ENCODE peak calls at places on chromosome 3, in seven cellular contexts. N is AG20443; Z is AG08396; G is GM23248; X is stimulated activated CD8-positive, alpha-beta memory T cell treated with anti-CD3 and anti-CD28 coated beads, Interleukin-4, amount 100 ng/mL, for 4 hours; V is choroid plexus epithelial cell; M is activated CD4-positive, alpha-beta T cell treated with anti-CD3 and anti-CD28 coated beads for 24 hours. B is an unnamed sample.

GRCh38 chr3:111547645-111548044 is 5.6 kb downstream of the CD96 start:
- DNase-seq in N (no peak), Z (no peak), G (no peak), X (no peak), V (no peak), M (no peak), B (no peak)

GRCh38 chr3:3189961-3190360 is 10.5 kb upstream of the CRBN start:
- DNase-seq in N (no peak), Z (no peak), G (no peak), X (no peak), V (peak; percentile 8), M (no peak), B (no peak)

GRCh38 chr3:82055792-82056191 is 294.3 kb upstream of the GBE1 start:
- DNase-seq in N (peak; percentile 13), Z (no peak), G (peak; percentile 27), X (no peak), V (peak; percentile 29), M (no peak), B (no peak)

GRCh38 chr3:174417568-174417967 is 441.6 kb upstream of the NAALADL2 start:
- DNase-seq in N (no peak), Z (no peak), G (no peak), X (no peak), V (no peak), M (no peak), B (no peak)

GRCh38 chr3:172561894-172562664 is 38.8 kb upstream of the TNFSF10 start:
- DNase-seq in N (no peak), Z (no peak), G (no peak), X (no peak), V (no peak), M (no peak), B (no peak)

GRCh38 chr3:37241880-37242279 is 67.5 kb upstream of the LRRFIP2 start:
- DNase-seq in N (no peak), Z (no peak), G (no peak), X (no peak), V (no peak), M (no peak), B (no peak)

GRCh38 chr3:85170646-85171045 is 211.9 kb downstream of the CADM2 start:
- DNase-seq in N (no peak), Z (no peak), G (no peak), X (no peak), V (peak; percentile 15), M (no peak), B (no peak)

GRCh38 chr3:69741057-69741830 is 2.0 kb downstream of the MITF start:
- DNase-seq in N (no peak), Z (no peak), G (no peak), X (no peak), V (no peak), M (no peak), B (no peak)

GRCh38 chr3:149382091-149382467 is 4.6 kb upstream of the TM4SF1 start:
- DNase-seq in N (peak; percentile 60), Z (peak; percentile 69), G (peak; percentile 79), X (no peak), V (peak; percentile 91), M (no peak), B (no peak)

GRCh38 chr3:64595253-64595694 is 92.5 kb downstream of the ADAMTS9 start:
- DNase-seq in N (peak; percentile 83), Z (peak; percentile 15), G (peak; percentile 90), X (no peak), V (peak; percentile 99), M (no peak), B (no peak)

GRCh38 chr3:42843730-42844713 is 31.7 kb downstream of the CYP8B1 start:
- DNase-seq in N (no peak), Z (no peak), G (no peak), X (no peak), V (no peak), M (no peak), B (no peak)

GRCh38 chr3:27914199-27914598 is 192.1 kb upstream of the EOMES start:
- DNase-seq in N (peak; percentile 30), Z (no peak), G (peak; percentile 20), X (no peak), V (peak; percentile 4), M (no peak), B (no peak)

GRCh38 chr3:112087746-112088145 is 1.6 kb downstream of the C3orf52 start:
- DNase-seq in N (no peak), Z (no peak), G (no peak), X (no peak), V (no peak), M (no peak), B (no peak)

GRCh38 chr3:101133638-101134037 is 140.4 kb upstream of the ABI3BP start:
- DNase-seq in N (no peak), Z (no peak), G (no peak), X (no peak), V (no peak), M (no peak), B (no peak)

GRCh38 chr3:159263750-159264561 is 462.1 kb downstream of the MFSD1 start:
- DNase-seq in N (peak; percentile 61), Z (peak; percentile 37), G (peak; percentile 73), X (no peak), V (peak; percentile 74), M (no peak), B (peak; percentile 37)

GRCh38 chr3:121819236-121819635 is 15.6 kb downstream of the IQCB1 start:
- DNase-seq in N (no peak), Z (no peak), G (no peak), X (no peak), V (no peak), M (no peak), B (no peak)

GRCh38 chr3:13125092-13126015 is 52.1 kb upstream of the IQSEC1 start:
- DNase-seq in N (no peak), Z (no peak), G (no peak), X (no peak), V (no peak), M (no peak), B (no peak)

GRCh38 chr3:81581966-81582599 is 179.4 kb downstream of the GBE1 start:
- DNase-seq in N (peak; percentile 26), Z (peak; percentile 10), G (peak; percentile 67), X (no peak), V (peak; percentile 75), M (no peak), B (peak; percentile 43)

GRCh38 chr3:72310028-72310987 is 525.4 kb upstream of the PROK2 start:
- DNase-seq in N (peak; percentile 82), Z (peak; percentile 80), G (peak; percentile 87), X (no peak), V (peak; percentile 67), M (no peak), B (no peak)